ENCODE peak calls at places on chromosomes 4 and X, in six cellular contexts. N is RPMI8226; L is stimulated activated CD8-positive, alpha-beta memory T cell treated with anti-CD3 and anti-CD28 coated beads, Interleukin-4, amount 100 ng/mL, for 48 hours; S is stimulated activated CD4-positive, alpha-beta T cell treated with anti-CD3 and anti-CD28 coated beads, Interleukin-15, amount 100 ng/mL, for 48 hours; I is GM12878; M is mesendoderm. F is an unnamed sample.

GRCh38 chr4:76744253-76744921 is 153.6 kb downstream of the SOWAHB start:
- DNase-seq in L (no peak), S (no peak), N (no peak), M (no peak), I (no peak), F (no peak)

GRCh38 chr4:182432819-182433218 is 189.6 kb downstream of the TENM3 start:
- DNase-seq in S (no peak), N (no peak), L (no peak), I (no peak), M (no peak), F (no peak)

GRCh38 chr4:84750260-84750955 is 167.5 kb downstream of the CDS1 start:
- DNase-seq in N (peak), S (no peak), L (no peak), M (peak), I (no peak), F (peak)

GRCh38 chr4:11485926-11486325 is 57.2 kb upstream of the HS3ST1 start:
- DNase-seq in M (no peak), S (no peak), I (no peak), N (no peak), L (no peak), F (no peak)

GRCh38 chr4:69731261-69731660 is 29.2 kb downstream of the SULT1B1 start:
- DNase-seq in M (no peak), S (no peak), I (no peak), L (no peak), N (no peak), F (no peak)

GRCh38 chr4:154743683-154744340 is at the start of gene LRAT:
- DNase-seq in L (peak), S (peak), M (peak), N (no peak), I (no peak), F (no peak)

GRCh38 chr4:10461091-10461849 is 4.0 kb upstream of the ZNF518B start:
- DNase-seq in L (peak), I (peak), N (peak), M (peak), S (peak), F (no peak)

GRCh38 chr4:37299468-37299867 is 54.9 kb downstream of the NWD2 start:
- DNase-seq in S (no peak), M (no peak), L (no peak), N (no peak), I (no peak), F (no peak)

GRCh38 chr4:171813195-171813955 is at the start of gene GALNTL6:
- DNase-seq in S (no peak), N (peak), I (no peak), L (no peak), M (peak), F (no peak)

GRCh38 chrX:34063616-34064015 is 68.5 kb downstream of the FAM47A start:
- DNase-seq in S (no peak), N (no peak), L (no peak), I (no peak), M (no peak), F (no peak)

GRCh38 chr4:167614866-167615265 is 380.6 kb upstream of the SPOCK3 start:
- DNase-seq in N (no peak), I (no peak), M (no peak), L (no peak), S (no peak), F (no peak)

GRCh38 chrX:12984629-12985303 is 9.9 kb downstream of the TMSB4X start:
- DNase-seq in N (peak), I (no peak), M (no peak), S (no peak), L (peak), F (peak)

GRCh38 chrX:28205905-28206304 is 224.7 kb upstream of the DCAF8L1 start:
- DNase-seq in L (no peak), S (no peak), M (peak), N (no peak), I (no peak), F (no peak)

GRCh38 chr4:86661006-86661405 is 66.9 kb downstream of the PTPN13 start:
- DNase-seq in N (no peak), I (no peak), S (no peak), L (no peak), M (no peak), F (no peak)

GRCh38 chr4:5750052-5750950 is 39.3 kb downstream of the EVC start:
- DNase-seq in M (no peak), N (no peak), S (no peak), L (no peak), I (no peak), F (no peak)

GRCh38 chr4:150722908-150723362 is 141.0 kb downstream of the MAB21L2 start:
- DNase-seq in S (no peak), N (no peak), L (no peak), I (no peak), M (peak), F (no peak)

GRCh38 chrX:40852573-40852972 is 117.2 kb upstream of the MED14 start:
- DNase-seq in L (no peak), M (peak), S (no peak), N (no peak), I (no peak), F (no peak)

GRCh38 chrX:22165732-22166457 is 106.8 kb upstream of the CBLL2 start:
- DNase-seq in L (no peak), S (no peak), I (no peak), N (no peak), M (no peak), F (no peak)

GRCh38 chr4:32169841-32170240 is 1449.7 kb downstream of the PCDH7 start:
- DNase-seq in L (no peak), M (no peak), N (no peak), S (no peak), I (no peak), F (no peak)

GRCh38 chrX:68822641-68823410 is 6.0 kb upstream of the EFNB1 start:
- DNase-seq in L (no peak), N (peak), I (no peak), M (peak), S (no peak), F (peak)

GRCh38 chr4:68906238-68907137 is 45.1 kb downstream of the UGT2A3 start:
- DNase-seq in S (no peak), L (no peak), I (no peak), N (no peak), M (peak), F (no peak)

GRCh38 chr4:106104276-106104675 is 209.0 kb downstream of the NPNT start:
- DNase-seq in I (no peak), S (no peak), M (no peak), L (no peak), N (no peak), F (no peak)

F was measured in SHP77.